ENCODE peak calls at places on chromosomes 1 and 21, in four cellular contexts. One of them, this sample, is unnamed.

GRCh38 chr1:156815307-156815826 is 1.3 kb downstream of the SH2D2A start:
- DNase-seq in testis: peak; percentile 48
- DNase-seq in activated CD4-positive, CD25-positive, alpha-beta regulatory T cell: no peak
- DNase-seq in stimulated activated CD8-positive, alpha-beta memory T cell treated with anti-CD3 and anti-CD28 coated beads, Interleukin-15, amount 100 ng/mL, for 1 hour: no peak
- DNase-seq in this sample: peak; percentile 69

GRCh38 chr1:2953688-2954285 is 67.5 kb upstream of the ACTRT2 start:
- DNase-seq in testis: no peak
- DNase-seq in activated CD4-positive, CD25-positive, alpha-beta regulatory T cell: no peak
- DNase-seq in stimulated activated CD8-positive, alpha-beta memory T cell treated with anti-CD3 and anti-CD28 coated beads, Interleukin-15, amount 100 ng/mL, for 1 hour: no peak
- DNase-seq in this sample: no peak

GRCh38 chr1:18681423-18681835 is 50.8 kb downstream of the PAX7 start:
- DNase-seq in testis: no peak
- DNase-seq in activated CD4-positive, CD25-positive, alpha-beta regulatory T cell: no peak
- DNase-seq in stimulated activated CD8-positive, alpha-beta memory T cell treated with anti-CD3 and anti-CD28 coated beads, Interleukin-15, amount 100 ng/mL, for 1 hour: no peak
- DNase-seq in this sample: peak; percentile 82

GRCh38 chr1:117582341-117582902 is 23.4 kb upstream of the TENT5C start:
- DNase-seq in testis: no peak
- DNase-seq in activated CD4-positive, CD25-positive, alpha-beta regulatory T cell: no peak
- DNase-seq in stimulated activated CD8-positive, alpha-beta memory T cell treated with anti-CD3 and anti-CD28 coated beads, Interleukin-15, amount 100 ng/mL, for 1 hour: no peak
- DNase-seq in this sample: no peak

GRCh38 chr21:41816583-41817165 is 49.8 kb upstream of the RIPK4 start:
- DNase-seq in testis: peak; percentile 67
- DNase-seq in activated CD4-positive, CD25-positive, alpha-beta regulatory T cell: peak; percentile 18
- DNase-seq in stimulated activated CD8-positive, alpha-beta memory T cell treated with anti-CD3 and anti-CD28 coated beads, Interleukin-15, amount 100 ng/mL, for 1 hour: peak; percentile 17
- DNase-seq in this sample: peak; percentile 67

GRCh38 chr1:26956321-26956720 is 3.9 kb downstream of the KDF1 start:
- DNase-seq in testis: no peak
- DNase-seq in activated CD4-positive, CD25-positive, alpha-beta regulatory T cell: no peak
- DNase-seq in stimulated activated CD8-positive, alpha-beta memory T cell treated with anti-CD3 and anti-CD28 coated beads, Interleukin-15, amount 100 ng/mL, for 1 hour: no peak
- DNase-seq in this sample: no peak

GRCh38 chr1:56473582-56474270 is 105.6 kb downstream of the PLPP3 start:
- DNase-seq in testis: no peak
- DNase-seq in activated CD4-positive, CD25-positive, alpha-beta regulatory T cell: no peak
- DNase-seq in stimulated activated CD8-positive, alpha-beta memory T cell treated with anti-CD3 and anti-CD28 coated beads, Interleukin-15, amount 100 ng/mL, for 1 hour: no peak
- DNase-seq in this sample: peak; percentile 73

GRCh38 chr1:184056921-184057496 is 5.5 kb downstream of the TSEN15 start:
- DNase-seq in testis: no peak
- DNase-seq in activated CD4-positive, CD25-positive, alpha-beta regulatory T cell: no peak
- DNase-seq in stimulated activated CD8-positive, alpha-beta memory T cell treated with anti-CD3 and anti-CD28 coated beads, Interleukin-15, amount 100 ng/mL, for 1 hour: no peak
- DNase-seq in this sample: peak; percentile 52

GRCh38 chr1:65762081-65762862 is 30.4 kb upstream of the PDE4B start:
- DNase-seq in testis: no peak
- DNase-seq in activated CD4-positive, CD25-positive, alpha-beta regulatory T cell: no peak
- DNase-seq in stimulated activated CD8-positive, alpha-beta memory T cell treated with anti-CD3 and anti-CD28 coated beads, Interleukin-15, amount 100 ng/mL, for 1 hour: no peak
- DNase-seq in this sample: peak; percentile 65

GRCh38 chr1:240027059-240027462 is 64.6 kb upstream of the FMN2 start:
- DNase-seq in testis: peak; percentile 62
- DNase-seq in activated CD4-positive, CD25-positive, alpha-beta regulatory T cell: no peak
- DNase-seq in stimulated activated CD8-positive, alpha-beta memory T cell treated with anti-CD3 and anti-CD28 coated beads, Interleukin-15, amount 100 ng/mL, for 1 hour: no peak
- DNase-seq in this sample: peak; percentile 84

GRCh38 chr1:43304771-43305300 is 4.1 kb downstream of the TIE1 start:
- DNase-seq in testis: no peak
- DNase-seq in activated CD4-positive, CD25-positive, alpha-beta regulatory T cell: no peak
- DNase-seq in stimulated activated CD8-positive, alpha-beta memory T cell treated with anti-CD3 and anti-CD28 coated beads, Interleukin-15, amount 100 ng/mL, for 1 hour: no peak
- DNase-seq in this sample: no peak

GRCh38 chr1:116711061-116711582 is 43.1 kb upstream of the CD2 start:
- DNase-seq in testis: no peak
- DNase-seq in activated CD4-positive, CD25-positive, alpha-beta regulatory T cell: no peak
- DNase-seq in stimulated activated CD8-positive, alpha-beta memory T cell treated with anti-CD3 and anti-CD28 coated beads, Interleukin-15, amount 100 ng/mL, for 1 hour: no peak
- DNase-seq in this sample: peak; percentile 45

GRCh38 chr1:33696311-33696710 is 167.6 kb upstream of the HMGB4 start:
- DNase-seq in testis: no peak
- DNase-seq in activated CD4-positive, CD25-positive, alpha-beta regulatory T cell: no peak
- DNase-seq in stimulated activated CD8-positive, alpha-beta memory T cell treated with anti-CD3 and anti-CD28 coated beads, Interleukin-15, amount 100 ng/mL, for 1 hour: no peak
- DNase-seq in this sample: no peak

GRCh38 chr1:110606784-110607662 is 865 bp upstream of the KCNA2 start:
- DNase-seq in testis: peak; percentile 22
- DNase-seq in activated CD4-positive, CD25-positive, alpha-beta regulatory T cell: no peak
- DNase-seq in stimulated activated CD8-positive, alpha-beta memory T cell treated with anti-CD3 and anti-CD28 coated beads, Interleukin-15, amount 100 ng/mL, for 1 hour: no peak
- DNase-seq in this sample: no peak

This sample was measured in PC-3.